ENCODE peak calls at places on chromosome 19, in ten cellular contexts. U is endodermal cell, N is adrenal gland, S is WERI-Rb-1, K is A549, G is psoas muscle, E is fibroblast of lung, Q is left ventricle myocardium inferior, V is suprapubic skin, R is tibial artery. I is an unnamed sample.

GRCh38 chr19:5691205-5691929 is 1.3 kb downstream of the RPL36 start:
- DNase-seq in U (peak; percentile 66), N (peak; percentile 89), S (no peak), K (peak; percentile 48), G (peak; percentile 65), E (peak; percentile 54), Q (peak; percentile 81), V (no peak), R (peak; percentile 45), I (peak; percentile 33)

GRCh38 chr19:48182434-48182833 is 12.0 kb downstream of the ZSWIM9 start:
- DNase-seq in U (no peak), N (no peak), S (no peak), K (no peak), G (no peak), E (no peak), Q (no peak), V (no peak), R (no peak), I (no peak)

GRCh38 chr19:10769533-10770491 is 51.9 kb downstream of the DNM2 start:
- DNase-seq in U (peak; percentile 59), N (peak; percentile 95), S (peak; percentile 77), K (peak; percentile 48), G (peak; percentile 70), E (no peak), Q (peak; percentile 80), V (no peak), R (peak; percentile 68), I (peak; percentile 54)

GRCh38 chr19:10514211-10515145 is 2.8 kb downstream of the S1PR5 start:
- DNase-seq in U (peak; percentile 89), N (no peak), S (no peak), K (no peak), G (no peak), E (no peak), Q (no peak), V (no peak), R (no peak), I (no peak)

GRCh38 chr19:48656840-48657474 is 11.0 kb upstream of the CA11 start:
- DNase-seq in U (peak; percentile 73), N (no peak), S (no peak), K (peak; percentile 65), G (no peak), E (peak; percentile 93), Q (no peak), V (no peak), R (no peak), I (peak; percentile 42)

GRCh38 chr19:2275588-2276428 is 6.2 kb downstream of the PEAK3 start:
- DNase-seq in U (no peak), N (no peak), S (no peak), K (no peak), G (peak; percentile 68), E (no peak), Q (peak; percentile 60), V (peak; percentile 66), R (no peak), I (no peak)

GRCh38 chr19:13099073-13099999 is 3.3 kb downstream of the LYL1 start:
- DNase-seq in U (peak; percentile 80), N (peak; percentile 76), S (no peak), K (no peak), G (peak; percentile 76), E (no peak), Q (peak; percentile 81), V (no peak), R (peak; percentile 70), I (no peak)

GRCh38 chr19:46901701-46902401 is 41.1 kb downstream of the ARHGAP35 start:
- DNase-seq in U (no peak), N (peak; percentile 33), S (no peak), K (no peak), G (no peak), E (peak; percentile 71), Q (no peak), V (no peak), R (no peak), I (no peak)

GRCh38 chr19:42038675-42039074 is 31.3 kb downstream of the GRIK5 start:
- DNase-seq in U (no peak), N (peak; percentile 72), S (no peak), K (no peak), G (no peak), E (no peak), Q (peak; percentile 73), V (no peak), R (no peak), I (no peak)

GRCh38 chr19:55672418-55672817 is 2.6 kb upstream of the EPN1 start:
- DNase-seq in U (no peak), N (no peak), S (no peak), K (no peak), G (no peak), E (peak; percentile 30), Q (no peak), V (no peak), R (no peak), I (no peak)

GRCh38 chr19:18650468-18651001 is 13.7 kb downstream of the KLHL26 start:
- DNase-seq in U (peak; percentile 66), N (peak; percentile 85), S (no peak), K (no peak), G (peak; percentile 89), E (peak; percentile 81), Q (peak; percentile 82), V (peak; percentile 93), R (peak; percentile 96), I (peak; percentile 72)

GRCh38 chr19:42113641-42114348 is 18.5 kb downstream of the POU2F2 start:
- DNase-seq in U (peak; percentile 84), N (no peak), S (peak; percentile 87), K (peak; percentile 88), G (peak; percentile 61), E (peak; percentile 98), Q (no peak), V (no peak), R (peak; percentile 49), I (no peak)

GRCh38 chr19:33453207-33453736 is 68.3 kb downstream of the PEPD start:
- DNase-seq in U (no peak), N (no peak), S (no peak), K (no peak), G (no peak), E (no peak), Q (no peak), V (no peak), R (no peak), I (no peak)

DNA sequence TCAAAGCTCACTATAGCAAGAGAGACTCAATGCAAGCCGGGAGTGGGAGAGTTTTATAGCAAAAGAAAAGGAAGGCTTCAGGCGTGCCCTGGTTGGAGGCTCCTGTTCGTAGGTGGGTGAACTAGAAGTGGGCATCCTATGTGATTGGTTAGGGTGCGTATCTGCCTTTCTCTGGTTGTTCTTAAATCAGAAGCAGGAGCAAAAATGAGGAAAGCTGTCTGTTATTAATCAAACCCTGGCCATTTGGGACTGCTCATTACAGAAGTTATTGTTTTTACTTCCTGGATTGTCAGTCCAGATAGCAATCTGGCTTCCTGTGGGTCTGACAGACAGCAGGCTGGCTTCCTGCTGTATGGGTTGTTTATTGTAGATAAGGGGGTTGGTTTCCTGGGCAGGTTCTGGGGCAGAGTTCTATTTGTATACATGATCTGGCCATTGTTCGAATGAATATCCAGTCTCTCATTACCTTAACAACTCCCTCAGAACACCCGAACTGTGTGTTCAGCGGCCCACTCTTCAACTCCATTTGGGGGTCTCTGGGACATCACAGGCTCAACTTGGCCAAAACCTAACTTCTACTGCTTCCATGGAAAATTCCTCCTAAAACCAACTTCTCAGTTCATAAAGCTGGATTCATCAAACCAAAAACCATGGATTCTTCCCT is 1.6 kb downstream of the ZNF792 start:
- DNase-seq in U (peak; percentile 57), N (no peak), S (no peak), K (no peak), G (no peak), E (no peak), Q (no peak), V (no peak), R (no peak), I (no peak)
- H3K27ac ChIP-seq in U (no peak overlapping the region), N (peak overlapping the region; percentile 37), S (no peak overlapping the region), K (no peak overlapping the region), G (peak overlapping the region; percentile 63), E (no peak overlapping the region), Q (peak overlapping the region; percentile 89), V (peak overlapping the region; percentile 61), R (no peak overlapping the region), I (no peak overlapping the region)

GRCh38 chr19:58569943-58570670 is 3.0 kb downstream of the MZF1 start:
- DNase-seq in U (no peak), N (peak; percentile 56), S (peak; percentile 6), K (no peak), G (peak; percentile 15), E (no peak), Q (peak; percentile 12), V (peak; percentile 67), R (no peak), I (peak; percentile 8)
- TF ChIP-seq CTCF in U (no peak), N (no peak), S (no peak), K (no peak), G (no peak), E (no peak), Q (no peak), V (no peak), R (no peak), I (no peak)

DNA sequence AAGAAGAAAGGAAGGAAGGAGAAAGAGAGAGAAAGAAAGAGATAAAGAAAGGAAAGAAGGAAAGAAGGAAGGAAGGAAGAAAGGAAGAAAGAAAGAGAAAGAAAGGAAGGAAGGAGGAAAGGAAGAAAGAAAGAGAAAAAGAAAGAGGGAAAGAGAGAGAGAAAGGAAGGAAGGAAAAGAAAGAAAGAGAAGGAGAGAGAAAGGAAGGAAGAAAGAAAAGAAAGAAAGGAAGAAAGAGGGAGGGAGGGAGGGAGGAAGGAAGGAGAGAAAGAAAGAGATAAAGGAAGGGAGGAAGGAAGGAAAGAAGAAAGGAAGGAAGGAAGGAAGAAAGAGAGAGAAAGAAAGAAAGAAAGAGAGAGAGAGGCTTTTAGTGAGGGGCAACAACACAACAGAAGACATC is 135.1 kb upstream of the VSTM2B start:
- DNase-seq in U (no peak), N (no peak), S (no peak), K (no peak), G (no peak), E (no peak), Q (no peak), V (no peak), R (no peak), I (no peak)
- H3K27ac ChIP-seq in U (no peak overlapping the region), N (no peak overlapping the region), S (no peak overlapping the region), K (no peak overlapping the region), G (no peak overlapping the region), E (no peak overlapping the region), Q (no peak overlapping the region), V (no peak overlapping the region), R (no peak overlapping the region), I (no peak overlapping the region)

DNA sequence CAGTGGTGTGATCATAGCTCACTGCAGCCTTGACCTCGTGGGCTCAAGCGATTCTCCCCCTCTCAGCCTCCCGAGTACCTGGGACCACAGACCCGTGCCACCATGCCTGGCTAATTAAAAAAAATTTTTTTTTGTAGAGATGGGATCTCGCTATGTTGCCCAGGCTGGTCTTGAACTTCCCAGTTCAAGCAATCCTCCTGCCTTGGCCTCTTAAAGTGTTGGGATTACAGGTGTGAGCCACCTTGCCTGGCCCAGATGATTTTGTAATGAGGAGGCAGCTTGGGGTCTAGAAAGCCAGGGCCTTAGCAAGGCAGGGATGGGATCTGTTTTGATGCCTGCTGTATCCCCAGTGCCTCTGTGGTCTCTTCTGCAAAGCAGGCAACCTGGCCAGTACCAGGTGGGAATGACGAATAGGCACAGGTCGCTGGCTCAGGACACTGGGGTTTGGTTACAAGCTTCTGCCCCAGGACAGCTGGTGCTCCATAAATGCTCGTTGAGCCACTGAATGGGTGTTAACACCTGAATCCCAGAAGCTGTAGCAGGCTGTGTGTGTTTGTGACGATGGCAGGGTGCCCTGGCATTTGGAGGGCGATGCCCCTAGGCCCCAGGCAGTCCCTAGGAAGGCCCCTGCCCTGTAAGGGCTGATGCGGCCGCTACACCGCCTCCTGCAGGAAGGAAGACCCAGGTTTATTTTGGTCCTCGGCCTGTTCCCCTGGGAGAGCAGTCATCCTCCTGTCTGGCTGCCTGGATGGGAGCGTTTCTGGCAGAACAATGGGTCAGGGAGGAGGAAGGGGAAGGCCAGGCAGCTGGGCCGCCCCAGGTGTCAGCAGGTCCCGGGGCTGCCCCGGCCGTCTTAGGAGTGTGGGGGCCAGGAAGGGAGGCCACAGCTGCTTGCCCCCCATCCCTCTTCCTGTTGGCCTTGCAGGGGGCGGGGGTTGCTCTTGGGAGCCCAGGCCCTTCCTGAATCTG is 8.6 kb downstream of the TNFAIP8L1 start:
- DNase-seq in U (peak; percentile 81), N (peak; percentile 79), S (no peak), K (no peak), G (peak; percentile 56), E (no peak), Q (peak; percentile 74), V (no peak), R (no peak), I (peak; percentile 41)
- TF ChIP-seq CTCF in U (peak; percentile 43), N (no peak), S (peak; percentile 30), K (no peak), G (no peak), E (no peak), Q (peak; percentile 45), V (no peak), R (no peak), I (no peak)